ENCODE peak calls at places on chromosomes 12 and 14, in seven cellular contexts. G is cardiac septum; S is RPMI7951; C is AG04449; D is activated naive CD8-positive, alpha-beta T cell treated with anti-CD3 and anti-CD28 coated beads for 36 hours; M is psoas muscle; H is choroid plexus epithelial cell. P is an unnamed sample.

GRCh38 chr14:52007637-52008036 is 18.3 kb downstream of the RTRAF start:
- DNase-seq in G (no peak), S (no peak), C (no peak), D (no peak), M (no peak), H (no peak), P (no peak)

GRCh38 chr12:114412307-114412706 is 6.4 kb upstream of the TBX5 start:
- DNase-seq in G (no peak), S (no peak), C (no peak), D (no peak), M (no peak), H (no peak), P (no peak)

GRCh38 chr14:68978550-68978911 is 571 bp downstream of the ACTN1 start:
- DNase-seq in G (no peak), S (peak; percentile 58), C (no peak), D (peak; percentile 67), M (peak; percentile 69), H (peak; percentile 64), P (peak; percentile 57)

GRCh38 chr14:50000215-50001145 is 107.6 kb downstream of the ARF6 start:
- DNase-seq in G (peak; percentile 78), S (peak; percentile 98), C (peak; percentile 63), D (peak; percentile 83), M (peak; percentile 66), H (peak; percentile 97), P (peak; percentile 48)

GRCh38 chr14:105326568-105326867 is 12.0 kb downstream of the PACS2 start:
- DNase-seq in G (no peak), S (no peak), C (no peak), D (no peak), M (no peak), H (no peak), P (no peak)

GRCh38 chr12:90281156-90281868 is 572.7 kb upstream of the ATP2B1 start:
- DNase-seq in G (no peak), S (no peak), C (no peak), D (no peak), M (no peak), H (no peak), P (no peak)

GRCh38 chr12:74732801-74733200 is 195.2 kb downstream of the ATXN7L3B start:
- DNase-seq in G (no peak), S (no peak), C (no peak), D (no peak), M (no peak), H (no peak), P (peak; percentile 81)

GRCh38 chr14:87196436-87196835 is 796.5 kb downstream of the GALC start:
- DNase-seq in G (no peak), S (no peak), C (no peak), D (no peak), M (no peak), H (no peak), P (no peak)

GRCh38 chr12:6735448-6736191 is 11.8 kb downstream of the COPS7A start:
- DNase-seq in G (peak; percentile 83), S (peak; percentile 52), C (no peak), D (peak; percentile 34), M (peak; percentile 61), H (peak; percentile 75), P (peak; percentile 55)

GRCh38 chr14:55867726-55868125 is 250.5 kb upstream of the PELI2 start:
- DNase-seq in G (no peak), S (no peak), C (no peak), D (no peak), M (no peak), H (peak; percentile 14), P (no peak)

GRCh38 chr14:52318057-52318456 is 3.9 kb downstream of the PTGER2 start:
- DNase-seq in G (no peak), S (no peak), C (no peak), D (no peak), M (no peak), H (no peak), P (no peak)

GRCh38 chr14:34018564-34019244 is 67.8 kb upstream of the EGLN3 start:
- DNase-seq in G (no peak), S (no peak), C (no peak), D (no peak), M (peak; percentile 48), H (peak; percentile 31), P (no peak)

GRCh38 chr14:24051789-24052655 is at the start of gene CARMIL3:
- DNase-seq in G (no peak), S (peak; percentile 36), C (no peak), D (peak; percentile 72), M (peak; percentile 67), H (peak; percentile 58), P (peak; percentile 91)

GRCh38 chr12:121858662-121859572 is at the start of gene HPD:
- DNase-seq in G (no peak), S (peak; percentile 68), C (no peak), D (no peak), M (peak; percentile 74), H (peak; percentile 73), P (no peak)

GRCh38 chr14:89621009-89621421 is 204.0 kb upstream of the FOXN3 start:
- DNase-seq in G (no peak), S (no peak), C (no peak), D (peak; percentile 64), M (no peak), H (no peak), P (no peak)

GRCh38 chr14:92638904-92639303 is 109.5 kb downstream of the LGMN start:
- DNase-seq in G (no peak), S (no peak), C (no peak), D (no peak), M (no peak), H (no peak), P (no peak)

GRCh38 chr14:104390221-104390931 is 189.2 kb upstream of the C14orf180 start:
- DNase-seq in G (peak; percentile 68), S (no peak), C (no peak), D (no peak), M (no peak), H (no peak), P (no peak)

GRCh38 chr12:132210223-132211055 is 66.2 kb downstream of the NOC4L start:
- DNase-seq in G (no peak), S (no peak), C (no peak), D (no peak), M (no peak), H (no peak), P (no peak)

GRCh38 chr12:121577443-121578180 is 3.2 kb downstream of the KDM2B start:
- DNase-seq in G (no peak), S (no peak), C (no peak), D (no peak), M (no peak), H (no peak), P (no peak)

GRCh38 chr12:43114316-43114715 is 437.7 kb downstream of the ADAMTS20 start:
- DNase-seq in G (no peak), S (no peak), C (no peak), D (no peak), M (no peak), H (no peak), P (no peak)

GRCh38 chr12:111984820-111985219 is 28.1 kb downstream of the TMEM116 start:
- DNase-seq in G (no peak), S (no peak), C (no peak), D (no peak), M (no peak), H (no peak), P (no peak)

GRCh38 chr12:79174656-79175055 is 310.1 kb downstream of the SYT1 start:
- DNase-seq in G (no peak), S (peak; percentile 36), C (no peak), D (no peak), M (no peak), H (peak; percentile 88), P (no peak)

GRCh38 chr12:20150835-20151234 is 217.5 kb upstream of the PDE3A start:
- DNase-seq in G (no peak), S (peak; percentile 24), C (no peak), D (no peak), M (no peak), H (no peak), P (no peak)

GRCh38 chr12:78802593-78802992 is 62.0 kb upstream of the SYT1 start:
- DNase-seq in G (no peak), S (peak; percentile 93), C (peak; percentile 2), D (no peak), M (no peak), H (peak; percentile 72), P (no peak)

GRCh38 chr12:19435831-19436497 is 3.3 kb upstream of the AEBP2 start:
- DNase-seq in G (no peak), S (no peak), C (no peak), D (no peak), M (no peak), H (no peak), P (no peak)

GRCh38 chr14:61077946-61078738 is 97.1 kb downstream of the SLC38A6 start:
- DNase-seq in G (no peak), S (no peak), C (no peak), D (no peak), M (no peak), H (no peak), P (peak; percentile 12)

P was measured in NCI-H524.